ENCODE peak calls at places on chromosomes 5 and 9, in six cellular contexts. One of them, this sample, is unnamed.

GRCh38 chr5:87876616-87877015 is 392.0 kb downstream of the TMEM161B start:
- DNase-seq in NCI-H1092: no peak
- DNase-seq in naive B cell: no peak
- DNase-seq in astrocyte: no peak
- DNase-seq in MV-4-11: no peak
- DNase-seq in islet precursor cell: no peak
- DNase-seq in this sample: no peak

GRCh38 chr9:133058550-133059320 is 3.0 kb upstream of the CEL start:
- DNase-seq in NCI-H1092: no peak
- DNase-seq in naive B cell: no peak
- DNase-seq in astrocyte: no peak
- DNase-seq in MV-4-11: peak
- DNase-seq in islet precursor cell: no peak
- DNase-seq in this sample: no peak

GRCh38 chr5:37248387-37248969 is 698 bp downstream of the CPLANE1 start:
- DNase-seq in NCI-H1092: no peak
- DNase-seq in naive B cell: no peak
- DNase-seq in astrocyte: no peak
- DNase-seq in MV-4-11: no peak
- DNase-seq in islet precursor cell: no peak
- DNase-seq in this sample: no peak

GRCh38 chr5:75685141-75685540 is 32.1 kb downstream of the POC5 start:
- DNase-seq in NCI-H1092: no peak
- DNase-seq in naive B cell: no peak
- DNase-seq in astrocyte: no peak
- DNase-seq in MV-4-11: no peak
- DNase-seq in islet precursor cell: no peak
- DNase-seq in this sample: no peak

GRCh38 chr5:92580814-92581213 is 1000.2 kb downstream of the NR2F1-AS1 start:
- DNase-seq in NCI-H1092: no peak
- DNase-seq in naive B cell: no peak
- DNase-seq in astrocyte: no peak
- DNase-seq in MV-4-11: no peak
- DNase-seq in islet precursor cell: no peak
- DNase-seq in this sample: no peak

GRCh38 chr9:38371495-38371894 is 21.0 kb upstream of the ALDH1B1 start:
- DNase-seq in NCI-H1092: peak
- DNase-seq in naive B cell: no peak
- DNase-seq in astrocyte: peak
- DNase-seq in MV-4-11: peak
- DNase-seq in islet precursor cell: no peak
- DNase-seq in this sample: no peak

GRCh38 chr9:83956288-83957028 is 23.6 kb downstream of the HNRNPK start:
- DNase-seq in NCI-H1092: peak
- DNase-seq in naive B cell: peak
- DNase-seq in astrocyte: peak
- DNase-seq in MV-4-11: peak
- DNase-seq in islet precursor cell: no peak
- DNase-seq in this sample: peak

GRCh38 chr9:33196736-33197135 is 29.6 kb upstream of the B4GALT1 start:
- DNase-seq in NCI-H1092: no peak
- DNase-seq in naive B cell: no peak
- DNase-seq in astrocyte: no peak
- DNase-seq in MV-4-11: no peak
- DNase-seq in islet precursor cell: no peak
- DNase-seq in this sample: no peak

GRCh38 chr5:117652640-117653280 is 1078.1 kb upstream of the SEMA6A start:
- DNase-seq in NCI-H1092: no peak
- DNase-seq in naive B cell: no peak
- DNase-seq in astrocyte: no peak
- DNase-seq in MV-4-11: no peak
- DNase-seq in islet precursor cell: no peak
- DNase-seq in this sample: no peak

GRCh38 chr9:113543286-113544000 is 79.9 kb downstream of the RGS3 start:
- DNase-seq in NCI-H1092: no peak
- DNase-seq in naive B cell: no peak
- DNase-seq in astrocyte: no peak
- DNase-seq in MV-4-11: no peak
- DNase-seq in islet precursor cell: no peak
- DNase-seq in this sample: peak

GRCh38 chr9:2480255-2480837 is 141.2 kb upstream of the VLDLR start:
- DNase-seq in NCI-H1092: no peak
- DNase-seq in naive B cell: no peak
- DNase-seq in astrocyte: no peak
- DNase-seq in MV-4-11: no peak
- DNase-seq in islet precursor cell: no peak
- DNase-seq in this sample: no peak

GRCh38 chr9:98271479-98271878 is 16.0 kb upstream of the TBC1D2 start:
- DNase-seq in NCI-H1092: no peak
- DNase-seq in naive B cell: no peak
- DNase-seq in astrocyte: no peak
- DNase-seq in MV-4-11: no peak
- DNase-seq in islet precursor cell: no peak
- DNase-seq in this sample: no peak

GRCh38 chr5:10485142-10485795 is 43.6 kb downstream of the ROPN1L start:
- DNase-seq in NCI-H1092: no peak
- DNase-seq in naive B cell: no peak
- DNase-seq in astrocyte: peak
- DNase-seq in MV-4-11: peak
- DNase-seq in islet precursor cell: no peak
- DNase-seq in this sample: peak

GRCh38 chr5:60483046-60483445 is 216.9 kb downstream of the DEPDC1B start:
- DNase-seq in NCI-H1092: no peak
- DNase-seq in naive B cell: no peak
- DNase-seq in astrocyte: no peak
- DNase-seq in MV-4-11: no peak
- DNase-seq in islet precursor cell: no peak
- DNase-seq in this sample: no peak

GRCh38 chr5:157387683-157388093 is 72.3 kb upstream of the NIPAL4 start:
- DNase-seq in NCI-H1092: no peak
- DNase-seq in naive B cell: no peak
- DNase-seq in astrocyte: peak
- DNase-seq in MV-4-11: no peak
- DNase-seq in islet precursor cell: no peak
- DNase-seq in this sample: no peak

GRCh38 chr5:10828241-10828640 is 67.2 kb upstream of the DAP start:
- DNase-seq in NCI-H1092: no peak
- DNase-seq in naive B cell: no peak
- DNase-seq in astrocyte: peak
- DNase-seq in MV-4-11: no peak
- DNase-seq in islet precursor cell: no peak
- DNase-seq in this sample: no peak

GRCh38 chr5:78648359-78649219 is at the start of gene LHFPL2:
- DNase-seq in NCI-H1092: peak
- DNase-seq in naive B cell: peak
- DNase-seq in astrocyte: peak
- DNase-seq in MV-4-11: no peak
- DNase-seq in islet precursor cell: peak
- DNase-seq in this sample: peak

GRCh38 chr5:145834917-145835838 is at the start of gene PRELID2:
- DNase-seq in NCI-H1092: peak
- DNase-seq in naive B cell: peak
- DNase-seq in astrocyte: peak
- DNase-seq in MV-4-11: peak
- DNase-seq in islet precursor cell: peak
- DNase-seq in this sample: peak

GRCh38 chr5:56979968-56980367 is 28.0 kb upstream of the MIER3 start:
- DNase-seq in NCI-H1092: no peak
- DNase-seq in naive B cell: no peak
- DNase-seq in astrocyte: no peak
- DNase-seq in MV-4-11: no peak
- DNase-seq in islet precursor cell: no peak
- DNase-seq in this sample: no peak

GRCh38 chr5:23072179-23072578 is 219.0 kb upstream of the CDH12 start:
- DNase-seq in NCI-H1092: no peak
- DNase-seq in naive B cell: peak
- DNase-seq in astrocyte: no peak
- DNase-seq in MV-4-11: no peak
- DNase-seq in islet precursor cell: no peak
- DNase-seq in this sample: no peak

GRCh38 chr9:114047717-114048116 is 30.4 kb downstream of the AMBP start:
- DNase-seq in NCI-H1092: no peak
- DNase-seq in naive B cell: no peak
- DNase-seq in astrocyte: no peak
- DNase-seq in MV-4-11: no peak
- DNase-seq in islet precursor cell: peak
- DNase-seq in this sample: no peak